ENCODE peak calls at places on chromosomes 12 and 14, in five cellular contexts. C, B, U, H and J are unnamed samples.

GRCh38 chr12:3990356-3990975 is 117.3 kb upstream of the PARP11 start:
- DNase-seq in C (no peak), B (no peak), U (no peak), H (no peak), J (no peak)

GRCh38 chr12:32178341-32179010 is 71.8 kb downstream of the BICD1 start:
- DNase-seq in C (no peak), B (no peak), U (no peak), H (no peak), J (no peak)

GRCh38 chr12:12126551-12126950 is 55.8 kb downstream of the BCL2L14 start:
- DNase-seq in C (no peak), B (no peak), U (no peak), H (no peak), J (no peak)

GRCh38 chr12:66500841-66501240 is 178.0 kb downstream of the GRIP1 start:
- DNase-seq in C (no peak), B (no peak), U (no peak), H (no peak), J (no peak)

GRCh38 chr12:2336409-2336829 is 283.6 kb downstream of the CACNA1C start:
- DNase-seq in C (no peak), B (peak; percentile 68), U (no peak), H (peak; percentile 14), J (peak; percentile 9)

GRCh38 chr14:32560213-32560857 is 231.2 kb downstream of the AKAP6 start:
- DNase-seq in C (peak; percentile 54), B (peak; percentile 52), U (peak; percentile 2), H (peak; percentile 75), J (peak; percentile 43)

GRCh38 chr12:129753596-129753995 is 150.2 kb downstream of the TMEM132D start:
- DNase-seq in C (no peak), B (no peak), U (no peak), H (no peak), J (no peak)

GRCh38 chr12:115922952-115923564 is 354.4 kb downstream of the MED13L start:
- DNase-seq in C (peak; percentile 69), B (peak; percentile 4), U (no peak), H (peak; percentile 52), J (peak; percentile 33)

GRCh38 chr12:29148958-29149690 is at the start of gene FAR2:
- DNase-seq in C (no peak), B (no peak), U (peak; percentile 39), H (peak; percentile 58), J (peak; percentile 48)

GRCh38 chr12:54932691-54933090 is 51.9 kb downstream of the TESPA1 start:
- DNase-seq in C (no peak), B (no peak), U (no peak), H (no peak), J (peak; percentile 17)

GRCh38 chr12:6354539-6355393 is 12.9 kb upstream of the TNFRSF1A start:
- DNase-seq in C (no peak), B (no peak), U (no peak), H (no peak), J (no peak)

GRCh38 chr14:100393362-100393761 is 70.2 kb downstream of the SLC25A47 start:
- DNase-seq in C (no peak), B (no peak), U (no peak), H (no peak), J (no peak)

GRCh38 chr14:103074699-103075341 is 9.2 kb upstream of the LBHD2 start:
- DNase-seq in C (no peak), B (no peak), U (no peak), H (peak; percentile 87), J (peak; percentile 85)

GRCh38 chr14:65255029-65255545 is 152.8 kb upstream of the MAX start:
- DNase-seq in C (no peak), B (no peak), U (no peak), H (peak; percentile 49), J (no peak)

GRCh38 chr12:50086148-50086547 is 1.0 kb downstream of the SMARCD1 start:
- DNase-seq in C (no peak), B (no peak), U (no peak), H (no peak), J (no peak)

GRCh38 chr14:30223385-30223785 is 295.7 kb upstream of the PRKD1 start:
- DNase-seq in C (no peak), B (peak; percentile 93), U (no peak), H (peak; percentile 84), J (no peak)

GRCh38 chr12:16606201-16606849 is 363 bp upstream of the LMO3 start:
- DNase-seq in C (no peak), B (no peak), U (no peak), H (peak; percentile 6), J (no peak)

GRCh38 chr12:106067606-106068205 is 71.0 kb downstream of the NUAK1 start:
- DNase-seq in C (no peak), B (no peak), U (no peak), H (no peak), J (no peak)

GRCh38 chr12:75366629-75367028 is 24.3 kb upstream of the GLIPR1L2 start:
- DNase-seq in C (no peak), B (no peak), U (no peak), H (no peak), J (no peak)